ENCODE peak calls at places on chromosomes 5 and 9, in four cellular contexts. One of them, this sample, is unnamed.

GRCh38 chr9:128435611-128436010 is 15.0 kb downstream of the CERCAM start:
- DNase-seq in A549: no peak
- DNase-seq in K562: no peak
- DNase-seq in GM12878: no peak
- DNase-seq in this sample: no peak

GRCh38 chr9:136529516-136530471 is 16.1 kb downstream of the NOTCH1 start:
- DNase-seq in A549: no peak
- DNase-seq in GM12878: no peak
- DNase-seq in K562: no peak
- DNase-seq in this sample: peak

GRCh38 chr9:7983361-7983974 is 183.9 kb upstream of the DMAC1 start:
- DNase-seq in GM12878: no peak
- DNase-seq in A549: no peak
- DNase-seq in K562: no peak
- DNase-seq in this sample: no peak

GRCh38 chr5:134088994-134089560 is 25.4 kb upstream of the TCF7 start:
- DNase-seq in A549: no peak
- DNase-seq in K562: no peak
- DNase-seq in GM12878: no peak
- DNase-seq in this sample: no peak

GRCh38 chr5:37495210-37495609 is 116.1 kb downstream of the WDR70 start:
- DNase-seq in GM12878: no peak
- DNase-seq in K562: no peak
- DNase-seq in A549: peak
- DNase-seq in this sample: no peak

GRCh38 chr5:16615737-16616535 is 861 bp downstream of the RETREG1 start:
- DNase-seq in A549: no peak
- DNase-seq in GM12878: no peak
- DNase-seq in K562: no peak
- DNase-seq in this sample: no peak

GRCh38 chr9:35859310-35859994 is 10.7 kb downstream of the OR13J1 start:
- DNase-seq in K562: no peak
- DNase-seq in GM12878: no peak
- DNase-seq in A549: peak
- DNase-seq in this sample: no peak

GRCh38 chr5:59798862-59799667 is 94.5 kb downstream of the PDE4D start:
- DNase-seq in K562: no peak
- DNase-seq in A549: peak
- DNase-seq in GM12878: peak
- DNase-seq in this sample: peak

GRCh38 chr5:98755406-98755805 is 18.1 kb upstream of the RGMB start:
- DNase-seq in K562: no peak
- DNase-seq in A549: no peak
- DNase-seq in GM12878: no peak
- DNase-seq in this sample: no peak

GRCh38 chr9:132673355-132673754 is 3.1 kb downstream of the GTF3C4 start:
- DNase-seq in GM12878: no peak
- DNase-seq in K562: peak
- DNase-seq in A549: peak
- DNase-seq in this sample: peak

GRCh38 chr9:22211588-22212360 is 202.7 kb upstream of the CDKN2B start:
- DNase-seq in A549: peak
- DNase-seq in K562: no peak
- DNase-seq in GM12878: no peak
- DNase-seq in this sample: peak

DNA sequence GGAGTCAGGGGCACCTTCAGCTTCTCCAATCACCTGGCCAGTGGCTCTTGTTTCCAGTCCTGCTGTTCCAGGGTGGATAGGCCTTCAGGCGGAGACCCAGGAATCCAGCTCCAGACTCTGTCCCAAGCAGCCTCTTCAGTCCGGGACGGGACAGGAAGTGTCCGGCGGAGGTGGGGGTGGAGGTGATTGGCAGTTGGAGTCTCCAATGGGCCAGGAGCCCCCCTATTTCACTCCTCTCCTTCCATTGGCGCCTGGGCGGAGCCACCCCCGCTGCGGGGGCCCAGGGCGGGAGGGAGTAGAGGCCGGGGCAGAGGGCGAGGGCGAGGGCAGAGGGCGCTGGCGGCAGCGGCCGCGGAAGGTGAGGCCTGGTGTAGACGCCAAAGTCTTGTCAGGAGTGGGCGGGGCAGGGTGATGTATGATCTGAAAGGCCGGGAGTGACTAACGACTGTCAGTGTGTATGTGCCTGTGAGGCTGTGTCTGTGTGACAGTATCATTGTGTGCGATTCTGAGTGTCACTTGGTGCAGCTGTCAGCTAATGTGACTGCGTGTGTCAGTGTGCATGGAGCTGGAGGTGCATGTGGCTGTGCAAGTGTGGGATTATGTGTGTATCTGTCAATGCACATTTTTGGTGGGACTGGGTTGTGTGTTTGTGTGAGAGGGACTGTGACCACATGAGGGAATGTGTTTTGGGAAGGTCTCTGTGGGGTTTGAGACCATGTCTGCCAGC is at the start of gene IL11RA:
- DNase-seq in K562: peak
- DNase-seq in A549: peak
- DNase-seq in GM12878: no peak
- DNase-seq in this sample: peak
- TF ChIP-seq POLR2A in K562: peak
- TF ChIP-seq POLR2A in A549: peak
- TF ChIP-seq POLR2A in GM12878: peak
- TF ChIP-seq POLR2A in this sample: no peak

GRCh38 chr5:112973036-112973435 is 3.6 kb upstream of the DCP2 start:
- DNase-seq in A549: no peak
- DNase-seq in GM12878: no peak
- DNase-seq in K562: no peak
- DNase-seq in this sample: no peak

GRCh38 chr5:112976432-112977309 is at the start of gene DCP2:
- DNase-seq in A549: peak
- DNase-seq in K562: peak
- DNase-seq in GM12878: peak
- DNase-seq in this sample: peak

GRCh38 chr5:112975721-112976431 is 722 bp upstream of the DCP2 start:
- DNase-seq in GM12878: no peak
- DNase-seq in K562: no peak
- DNase-seq in A549: no peak
- DNase-seq in this sample: no peak

GRCh38 chr5:112973904-112974303 is 2.7 kb upstream of the DCP2 start:
- DNase-seq in GM12878: no peak
- DNase-seq in K562: peak
- DNase-seq in A549: no peak
- DNase-seq in this sample: no peak

DNA sequence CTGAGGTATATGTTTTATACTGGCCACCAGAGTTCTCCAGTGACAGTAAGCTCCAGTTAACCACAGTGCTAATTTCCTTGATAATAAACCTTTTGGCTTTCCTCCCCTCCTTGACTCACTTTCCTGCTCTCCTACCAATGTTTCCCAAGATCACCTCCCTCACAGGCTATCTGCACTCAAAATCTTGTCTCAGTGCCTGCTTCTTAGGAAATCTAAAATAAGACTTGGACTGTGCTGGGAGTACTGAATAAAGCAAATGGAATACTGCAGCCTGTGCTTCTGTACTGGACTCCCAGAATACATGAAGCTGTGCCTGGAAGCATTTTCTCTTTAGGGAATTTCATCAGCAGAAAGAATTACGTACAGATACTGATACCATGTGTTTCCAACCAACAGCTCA is 1.7 kb upstream of the DCP2 start:
- DNase-seq in GM12878: no peak
- DNase-seq in K562: no peak
- DNase-seq in A549: no peak
- DNase-seq in this sample: no peak
- TF ChIP-seq MYC in GM12878: no peak
- TF ChIP-seq MYC in K562: no peak
- TF ChIP-seq MYC in A549: no peak
- TF ChIP-seq MYC in this sample: no peak

GRCh38 chr5:138466058-138466899 is 1.0 kb downstream of the EGR1 start:
- DNase-seq in A549: peak
- DNase-seq in K562: no peak
- DNase-seq in GM12878: no peak
- DNase-seq in this sample: peak
- TF ChIP-seq POLR2A in A549: no peak
- TF ChIP-seq POLR2A in K562: peak
- TF ChIP-seq POLR2A in GM12878: no peak
- TF ChIP-seq POLR2A in this sample: no peak

GRCh38 chr5:174045470-174046025 is at the start of gene NSG2:
- DNase-seq in A549: peak
- DNase-seq in GM12878: peak
- DNase-seq in K562: peak
- DNase-seq in this sample: peak
- TF ChIP-seq MYC in A549: no peak
- TF ChIP-seq MYC in GM12878: no peak
- TF ChIP-seq MYC in K562: no peak
- TF ChIP-seq MYC in this sample: no peak

DNA sequence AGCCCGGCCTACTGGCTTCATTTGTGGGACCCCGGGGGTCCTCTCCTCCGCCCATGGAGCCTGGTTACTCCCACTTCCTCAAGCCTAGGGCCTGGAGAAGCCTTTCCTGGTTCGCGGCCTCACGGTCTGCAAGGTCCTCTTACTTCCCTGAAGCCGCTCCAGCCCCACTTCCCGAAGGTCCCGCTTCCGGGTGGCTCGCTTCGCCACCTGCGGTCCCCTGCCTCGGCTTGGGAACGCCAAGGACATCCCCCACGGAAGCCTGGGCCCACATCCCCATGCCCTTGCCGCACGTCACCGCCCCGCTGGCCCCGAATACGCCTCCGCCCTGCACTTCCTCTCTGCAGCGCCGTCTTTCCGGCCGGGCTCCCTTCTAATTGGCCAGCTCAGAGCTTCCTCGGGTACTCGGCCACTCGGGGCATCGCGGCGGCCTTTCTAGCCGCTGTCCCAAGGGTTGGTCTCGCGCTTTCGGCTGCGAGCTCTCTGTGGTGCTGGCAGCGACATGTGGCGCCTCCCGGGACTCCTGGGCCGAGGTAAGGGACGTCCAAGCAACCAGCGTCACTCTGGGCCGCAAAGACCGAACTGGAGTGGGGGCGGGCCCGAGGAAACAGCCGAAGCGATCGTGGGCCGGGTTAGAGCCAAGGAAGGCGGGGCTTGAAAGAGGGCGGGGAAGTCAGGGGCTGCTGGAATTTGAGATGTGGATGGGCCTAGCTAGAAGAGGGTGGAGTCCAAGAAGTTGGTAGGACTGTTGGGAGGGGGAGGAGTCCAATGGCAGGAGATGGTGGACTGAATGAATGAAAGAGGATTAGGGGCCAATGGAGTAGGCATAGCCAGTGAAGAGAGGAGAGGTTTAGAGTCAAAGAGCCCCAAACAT is at the start of gene DELE1:
- DNase-seq in K562: peak
- DNase-seq in A549: peak
- DNase-seq in GM12878: peak
- DNase-seq in this sample: peak
- TF ChIP-seq POLR2A in K562: peak
- TF ChIP-seq POLR2A in A549: peak
- TF ChIP-seq POLR2A in GM12878: peak
- TF ChIP-seq POLR2A in this sample: peak

DNA sequence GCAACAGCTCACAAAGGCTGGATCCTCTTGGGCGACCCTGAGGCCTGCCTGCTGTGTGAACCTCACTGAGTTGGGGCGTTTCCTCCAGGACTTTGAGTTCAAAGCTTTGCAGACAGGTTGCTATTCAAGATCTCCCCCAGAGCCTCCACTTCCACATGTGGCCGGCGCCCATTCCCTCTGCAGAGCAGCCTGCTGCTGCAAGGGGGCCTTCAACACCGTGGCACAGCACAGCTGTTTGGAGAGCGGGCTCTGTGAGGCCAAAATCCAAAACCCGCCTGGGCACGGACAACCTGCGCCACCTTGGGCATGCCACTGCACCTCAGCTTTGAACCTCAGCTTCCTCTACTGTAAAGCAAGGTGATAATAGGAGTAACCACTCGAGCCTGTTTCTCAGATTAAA is 160.3 kb downstream of the DAB2IP start:
- DNase-seq in GM12878: no peak
- DNase-seq in A549: no peak
- DNase-seq in K562: no peak
- DNase-seq in this sample: no peak
- TF ChIP-seq MYC in GM12878: no peak
- TF ChIP-seq MYC in A549: no peak
- TF ChIP-seq MYC in K562: no peak
- TF ChIP-seq MYC in this sample: no peak

GRCh38 chr5:100537946-100538345 is 2.8 kb downstream of the FAM174A start:
- DNase-seq in GM12878: no peak
- DNase-seq in K562: no peak
- DNase-seq in A549: no peak
- DNase-seq in this sample: no peak

GRCh38 chr5:100539519-100539918 is 4.3 kb downstream of the FAM174A start:
- DNase-seq in GM12878: no peak
- DNase-seq in A549: no peak
- DNase-seq in K562: no peak
- DNase-seq in this sample: no peak

DNA sequence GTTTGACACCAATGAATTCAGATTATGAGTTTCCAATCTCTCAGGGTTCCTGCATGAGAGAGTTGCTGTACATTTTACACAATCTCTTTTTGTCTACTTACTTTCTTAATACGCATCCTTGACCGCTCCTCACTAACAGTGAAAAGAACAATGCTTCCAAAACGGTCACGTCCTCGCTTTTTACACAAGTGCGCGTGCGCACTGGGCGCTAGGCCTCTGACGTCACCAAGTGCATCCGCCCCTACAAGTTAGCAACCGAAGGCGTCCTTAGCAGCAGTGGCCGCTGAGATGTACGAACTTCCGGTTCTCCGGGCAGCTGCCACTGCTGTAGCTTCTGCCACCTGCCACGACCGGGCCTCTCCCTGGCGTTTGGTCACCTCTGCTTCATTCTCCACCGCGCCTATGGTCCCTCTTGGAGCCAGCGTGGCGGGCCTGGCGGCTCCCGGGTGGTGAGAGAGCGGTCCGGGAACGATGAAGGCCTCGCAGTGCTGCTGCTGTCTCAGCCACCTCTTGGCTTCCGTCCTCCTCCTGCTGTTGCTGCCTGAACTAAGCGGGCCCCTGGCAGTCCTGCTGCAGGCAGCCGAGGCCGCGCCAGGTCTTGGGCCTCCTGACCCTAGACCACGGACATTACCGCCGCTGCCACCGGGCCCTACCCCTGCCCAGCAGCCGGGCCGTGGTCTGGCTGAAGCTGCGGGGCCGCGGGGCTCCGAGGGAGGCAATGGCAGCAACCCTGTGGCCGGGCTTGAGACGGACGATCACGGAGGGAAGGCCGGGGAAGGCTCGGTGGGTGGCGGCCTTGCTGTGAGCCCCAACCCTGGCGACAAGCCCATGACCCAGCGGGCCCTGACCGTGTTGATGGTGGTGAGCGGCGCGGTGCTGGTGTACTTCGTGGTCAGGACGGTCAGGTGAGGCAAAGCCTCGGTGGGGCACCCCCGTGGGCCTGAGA is at the start of gene FAM174A:
- DNase-seq in A549: peak
- DNase-seq in K562: peak
- DNase-seq in GM12878: peak
- DNase-seq in this sample: peak
- TF ChIP-seq POLR2A in A549: peak
- TF ChIP-seq POLR2A in K562: peak
- TF ChIP-seq POLR2A in GM12878: peak
- TF ChIP-seq POLR2A in this sample: peak

GRCh38 chr9:98341157-98342102 is 86.0 kb upstream of the TBC1D2 start:
- DNase-seq in GM12878: no peak
- DNase-seq in A549: no peak
- DNase-seq in K562: peak
- DNase-seq in this sample: peak
- TF ChIP-seq MYC in GM12878: no peak
- TF ChIP-seq MYC in A549: no peak
- TF ChIP-seq MYC in K562: no peak
- TF ChIP-seq MYC in this sample: peak

This sample was measured in endothelial cell of umbilical vein.